ENCODE peak calls at places on chromosomes 12 and 14, in seven cellular contexts. One of them, this sample, is unnamed.

GRCh38 chr12:40312982-40313576 is 88.3 kb downstream of the LRRK2 start:
- DNase-seq in neuronal stem cell: no peak
- DNase-seq in mucosa of descending colon: no peak
- DNase-seq in DMS153: no peak
- DNase-seq in activated CD4-positive, alpha-beta T cell treated with anti-CD3 and anti-CD28 coated beads, Interleukin-2, amount 10 ng/mL, durations not matched to agents 7 days and 5 days: no peak
- DNase-seq in kidney tubule cell: peak; percentile 26
- DNase-seq in GM13977: no peak
- DNase-seq in this sample: no peak

GRCh38 chr14:48805315-48805714 is 780.9 kb downstream of the RPS29 start:
- DNase-seq in neuronal stem cell: no peak
- DNase-seq in mucosa of descending colon: no peak
- DNase-seq in DMS153: peak; percentile 29
- DNase-seq in activated CD4-positive, alpha-beta T cell treated with anti-CD3 and anti-CD28 coated beads, Interleukin-2, amount 10 ng/mL, durations not matched to agents 7 days and 5 days: no peak
- DNase-seq in kidney tubule cell: no peak
- DNase-seq in GM13977: no peak
- DNase-seq in this sample: no peak

GRCh38 chr14:104085032-104085888 is at the start of gene ASPG:
- DNase-seq in neuronal stem cell: no peak
- DNase-seq in mucosa of descending colon: peak; percentile 68
- DNase-seq in DMS153: no peak
- DNase-seq in activated CD4-positive, alpha-beta T cell treated with anti-CD3 and anti-CD28 coated beads, Interleukin-2, amount 10 ng/mL, durations not matched to agents 7 days and 5 days: no peak
- DNase-seq in kidney tubule cell: no peak
- DNase-seq in GM13977: peak; percentile 72
- DNase-seq in this sample: no peak

GRCh38 chr12:21825924-21826548 is 51.5 kb upstream of the KCNJ8 start:
- DNase-seq in neuronal stem cell: no peak
- DNase-seq in mucosa of descending colon: no peak
- DNase-seq in DMS153: no peak
- DNase-seq in activated CD4-positive, alpha-beta T cell treated with anti-CD3 and anti-CD28 coated beads, Interleukin-2, amount 10 ng/mL, durations not matched to agents 7 days and 5 days: no peak
- DNase-seq in kidney tubule cell: no peak
- DNase-seq in GM13977: no peak
- DNase-seq in this sample: no peak

GRCh38 chr12:31206038-31206670 is 119.8 kb downstream of the SINHCAF start:
- DNase-seq in neuronal stem cell: no peak
- DNase-seq in mucosa of descending colon: no peak
- DNase-seq in DMS153: peak; percentile 35
- DNase-seq in activated CD4-positive, alpha-beta T cell treated with anti-CD3 and anti-CD28 coated beads, Interleukin-2, amount 10 ng/mL, durations not matched to agents 7 days and 5 days: no peak
- DNase-seq in kidney tubule cell: peak; percentile 70
- DNase-seq in GM13977: no peak
- DNase-seq in this sample: no peak

GRCh38 chr12:56593909-56594621 is 36.1 kb downstream of the BAZ2A start:
- DNase-seq in neuronal stem cell: peak; percentile 55
- DNase-seq in mucosa of descending colon: peak; percentile 54
- DNase-seq in DMS153: no peak
- DNase-seq in activated CD4-positive, alpha-beta T cell treated with anti-CD3 and anti-CD28 coated beads, Interleukin-2, amount 10 ng/mL, durations not matched to agents 7 days and 5 days: peak; percentile 70
- DNase-seq in kidney tubule cell: peak; percentile 86
- DNase-seq in GM13977: peak; percentile 72
- DNase-seq in this sample: peak; percentile 35

GRCh38 chr12:11580125-11580751 is 69.2 kb upstream of the ETV6 start:
- DNase-seq in neuronal stem cell: no peak
- DNase-seq in mucosa of descending colon: no peak
- DNase-seq in DMS153: no peak
- DNase-seq in activated CD4-positive, alpha-beta T cell treated with anti-CD3 and anti-CD28 coated beads, Interleukin-2, amount 10 ng/mL, durations not matched to agents 7 days and 5 days: no peak
- DNase-seq in kidney tubule cell: peak; percentile 90
- DNase-seq in GM13977: no peak
- DNase-seq in this sample: no peak

GRCh38 chr14:24595046-24595808 is 14.3 kb downstream of the GZMH start:
- DNase-seq in neuronal stem cell: no peak
- DNase-seq in mucosa of descending colon: no peak
- DNase-seq in DMS153: no peak
- DNase-seq in activated CD4-positive, alpha-beta T cell treated with anti-CD3 and anti-CD28 coated beads, Interleukin-2, amount 10 ng/mL, durations not matched to agents 7 days and 5 days: no peak
- DNase-seq in kidney tubule cell: peak; percentile 3
- DNase-seq in GM13977: no peak
- DNase-seq in this sample: no peak

GRCh38 chr12:45991289-45992249 is 1.2 kb upstream of the SCAF11 start:
- DNase-seq in neuronal stem cell: peak; percentile 26
- DNase-seq in mucosa of descending colon: peak; percentile 85
- DNase-seq in DMS153: peak; percentile 66
- DNase-seq in activated CD4-positive, alpha-beta T cell treated with anti-CD3 and anti-CD28 coated beads, Interleukin-2, amount 10 ng/mL, durations not matched to agents 7 days and 5 days: peak; percentile 76
- DNase-seq in kidney tubule cell: peak; percentile 78
- DNase-seq in GM13977: peak; percentile 66
- DNase-seq in this sample: peak; percentile 74

GRCh38 chr14:55043528-55043927 is 7.9 kb upstream of the MAPK1IP1L start:
- DNase-seq in neuronal stem cell: no peak
- DNase-seq in mucosa of descending colon: no peak
- DNase-seq in DMS153: no peak
- DNase-seq in activated CD4-positive, alpha-beta T cell treated with anti-CD3 and anti-CD28 coated beads, Interleukin-2, amount 10 ng/mL, durations not matched to agents 7 days and 5 days: no peak
- DNase-seq in kidney tubule cell: no peak
- DNase-seq in GM13977: no peak
- DNase-seq in this sample: no peak

GRCh38 chr14:56585461-56586084 is 6.0 kb downstream of the TMEM260 start:
- DNase-seq in neuronal stem cell: no peak
- DNase-seq in mucosa of descending colon: no peak
- DNase-seq in DMS153: peak; percentile 85
- DNase-seq in activated CD4-positive, alpha-beta T cell treated with anti-CD3 and anti-CD28 coated beads, Interleukin-2, amount 10 ng/mL, durations not matched to agents 7 days and 5 days: no peak
- DNase-seq in kidney tubule cell: no peak
- DNase-seq in GM13977: no peak
- DNase-seq in this sample: no peak

GRCh38 chr14:35047961-35048513 is 2.0 kb downstream of the FAM177A1 start:
- DNase-seq in neuronal stem cell: no peak
- DNase-seq in mucosa of descending colon: no peak
- DNase-seq in DMS153: no peak
- DNase-seq in activated CD4-positive, alpha-beta T cell treated with anti-CD3 and anti-CD28 coated beads, Interleukin-2, amount 10 ng/mL, durations not matched to agents 7 days and 5 days: no peak
- DNase-seq in kidney tubule cell: no peak
- DNase-seq in GM13977: no peak
- DNase-seq in this sample: no peak

GRCh38 chr12:14836336-14837210 is 6.8 kb downstream of the ART4 start:
- DNase-seq in neuronal stem cell: no peak
- DNase-seq in mucosa of descending colon: no peak
- DNase-seq in DMS153: no peak
- DNase-seq in activated CD4-positive, alpha-beta T cell treated with anti-CD3 and anti-CD28 coated beads, Interleukin-2, amount 10 ng/mL, durations not matched to agents 7 days and 5 days: no peak
- DNase-seq in kidney tubule cell: peak; percentile 84
- DNase-seq in GM13977: no peak
- DNase-seq in this sample: no peak

GRCh38 chr12:52679875-52680274 is 332 bp downstream of the KRT1 start:
- DNase-seq in neuronal stem cell: no peak
- DNase-seq in mucosa of descending colon: no peak
- DNase-seq in DMS153: no peak
- DNase-seq in activated CD4-positive, alpha-beta T cell treated with anti-CD3 and anti-CD28 coated beads, Interleukin-2, amount 10 ng/mL, durations not matched to agents 7 days and 5 days: no peak
- DNase-seq in kidney tubule cell: no peak
- DNase-seq in GM13977: no peak
- DNase-seq in this sample: no peak

GRCh38 chr12:27025116-27025515 is 2.8 kb downstream of the MED21 start:
- DNase-seq in neuronal stem cell: no peak
- DNase-seq in mucosa of descending colon: no peak
- DNase-seq in DMS153: no peak
- DNase-seq in activated CD4-positive, alpha-beta T cell treated with anti-CD3 and anti-CD28 coated beads, Interleukin-2, amount 10 ng/mL, durations not matched to agents 7 days and 5 days: no peak
- DNase-seq in kidney tubule cell: peak; percentile 38
- DNase-seq in GM13977: no peak
- DNase-seq in this sample: no peak

GRCh38 chr12:108424026-108424425 is 84.9 kb upstream of the CMKLR1 start:
- DNase-seq in neuronal stem cell: no peak
- DNase-seq in mucosa of descending colon: no peak
- DNase-seq in DMS153: no peak
- DNase-seq in activated CD4-positive, alpha-beta T cell treated with anti-CD3 and anti-CD28 coated beads, Interleukin-2, amount 10 ng/mL, durations not matched to agents 7 days and 5 days: no peak
- DNase-seq in kidney tubule cell: no peak
- DNase-seq in GM13977: no peak
- DNase-seq in this sample: no peak

GRCh38 chr14:105069554-105069886 is 4.3 kb upstream of the GPR132 start:
- DNase-seq in neuronal stem cell: no peak
- DNase-seq in mucosa of descending colon: no peak
- DNase-seq in DMS153: no peak
- DNase-seq in activated CD4-positive, alpha-beta T cell treated with anti-CD3 and anti-CD28 coated beads, Interleukin-2, amount 10 ng/mL, durations not matched to agents 7 days and 5 days: no peak
- DNase-seq in kidney tubule cell: no peak
- DNase-seq in GM13977: no peak
- DNase-seq in this sample: no peak